ENCODE peak calls at places on chromosomes 13 and 19, in eight cellular contexts. W is dorsolateral prefrontal cortex, R is fibroblast of lung, F is WERI-Rb-1, L is transverse colon, V is brain microvascular endothelial cell, H is tibial nerve, M is IMR-90. I is an unnamed sample.

GRCh38 chr19:12095111-12095790 is 30.7 kb downstream of the ZNF844 start:
- DNase-seq in W (no peak), R (peak), F (no peak), L (no peak), V (no peak), H (no peak), M (peak), I (peak)

GRCh38 chr13:78317030-78317429 is 286.3 kb downstream of the POU4F1 start:
- DNase-seq in W (no peak), R (peak), F (no peak), L (no peak), V (no peak), H (no peak), M (no peak), I (no peak)

GRCh38 chr19:41327499-41328156 is 17.7 kb downstream of the CCDC97 start:
- DNase-seq in W (no peak), R (peak), F (no peak), L (peak), V (no peak), H (no peak), M (peak), I (no peak)

GRCh38 chr19:45348367-45349125 is 8.0 kb downstream of the KLC3 start:
- DNase-seq in W (no peak), R (no peak), F (no peak), L (no peak), V (no peak), H (no peak), M (no peak), I (no peak)

GRCh38 chr19:55677572-55678028 is 2.6 kb downstream of the EPN1 start:
- DNase-seq in W (no peak), R (no peak), F (no peak), L (no peak), V (no peak), H (no peak), M (no peak), I (no peak)

GRCh38 chr13:26019881-26020535 is 31.8 kb downstream of the SHISA2 start:
- DNase-seq in W (no peak), R (peak), F (no peak), L (no peak), V (peak), H (no peak), M (peak), I (peak)

GRCh38 chr13:96091932-96092253 is 2.0 kb downstream of the HS6ST3 start:
- DNase-seq in W (no peak), R (no peak), F (peak), L (no peak), V (no peak), H (no peak), M (no peak), I (no peak)

GRCh38 chr13:99740261-99740979 is 231.1 kb downstream of the ZIC5 start:
- DNase-seq in W (no peak), R (no peak), F (no peak), L (no peak), V (no peak), H (no peak), M (no peak), I (no peak)

GRCh38 chr19:17718467-17718987 is 753 bp upstream of the MAP1S start:
- DNase-seq in W (no peak), R (no peak), F (peak), L (no peak), V (no peak), H (no peak), M (no peak), I (no peak)

GRCh38 chr19:47435883-47436417 is 16.6 kb upstream of the MEIS3 start:
- DNase-seq in W (no peak), R (no peak), F (no peak), L (no peak), V (no peak), H (no peak), M (no peak), I (no peak)

GRCh38 chr13:70747305-70747704 is 639.1 kb upstream of the KLHL1 start:
- DNase-seq in W (no peak), R (no peak), F (peak), L (no peak), V (no peak), H (no peak), M (no peak), I (no peak)

GRCh38 chr13:76889254-76889653 is 3.0 kb upstream of the KCTD12 start:
- DNase-seq in W (no peak), R (no peak), F (no peak), L (no peak), V (no peak), H (no peak), M (no peak), I (no peak)

GRCh38 chr19:47417746-47418594 is 1.4 kb downstream of the MEIS3 start:
- DNase-seq in W (no peak), R (peak), F (no peak), L (no peak), V (no peak), H (no peak), M (peak), I (no peak)

GRCh38 chr13:90055121-90055520 is 1292.4 kb upstream of the MIR17HG start:
- DNase-seq in W (no peak), R (peak), F (no peak), L (no peak), V (no peak), H (no peak), M (no peak), I (no peak)

GRCh38 chr13:105908581-105908980 is 626.9 kb downstream of the EFNB2 start:
- DNase-seq in W (no peak), R (no peak), F (no peak), L (no peak), V (peak), H (no peak), M (no peak), I (no peak)

GRCh38 chr13:23889598-23890224 is 511 bp upstream of the MIPEP start:
- DNase-seq in W (no peak), R (no peak), F (peak), L (no peak), V (no peak), H (no peak), M (no peak), I (no peak)

GRCh38 chr13:73334459-73334858 is 275.7 kb downstream of the KLF5 start:
- DNase-seq in W (no peak), R (no peak), F (no peak), L (no peak), V (no peak), H (no peak), M (no peak), I (no peak)

GRCh38 chr13:93466502-93467036 is 240.0 kb downstream of the GPC6 start:
- DNase-seq in W (no peak), R (peak), F (no peak), L (no peak), V (no peak), H (no peak), M (peak), I (no peak)

GRCh38 chr19:41098762-41099161 is 10.5 kb downstream of the CYP2A13 start:
- DNase-seq in W (no peak), R (no peak), F (no peak), L (no peak), V (no peak), H (no peak), M (no peak), I (no peak)

GRCh38 chr13:98372886-98373285 is 195.8 kb upstream of the RNF113B start:
- DNase-seq in W (no peak), R (peak), F (no peak), L (no peak), V (peak), H (no peak), M (peak), I (peak)

GRCh38 chr13:25879466-25879865 is 172.3 kb downstream of the SHISA2 start:
- DNase-seq in W (no peak), R (no peak), F (no peak), L (no peak), V (no peak), H (no peak), M (no peak), I (no peak)

GRCh38 chr13:50598338-50598737 is 245.2 kb downstream of the DLEU7 start:
- DNase-seq in W (no peak), R (no peak), F (peak), L (no peak), V (no peak), H (no peak), M (no peak), I (no peak)

GRCh38 chr13:112260108-112261055 is 115.8 kb upstream of the SPACA7 start:
- DNase-seq in W (no peak), R (no peak), F (peak), L (no peak), V (no peak), H (no peak), M (no peak), I (no peak)

GRCh38 chr13:97810152-97810551 is 143.3 kb upstream of the IPO5 start:
- DNase-seq in W (no peak), R (peak), F (no peak), L (no peak), V (peak), H (peak), M (peak), I (no peak)

GRCh38 chr13:53921473-53921872 is 892.9 kb downstream of the OLFM4 start:
- DNase-seq in W (no peak), R (no peak), F (no peak), L (no peak), V (no peak), H (no peak), M (no peak), I (no peak)

GRCh38 chr19:49356382-49356781 is 5.8 kb downstream of the TEAD2 start:
- DNase-seq in W (no peak), R (no peak), F (no peak), L (no peak), V (no peak), H (no peak), M (no peak), I (no peak)

GRCh38 chr19:46745521-46746280 is at the start of gene FKRP:
- DNase-seq in W (no peak), R (no peak), F (peak), L (no peak), V (no peak), H (no peak), M (no peak), I (no peak)

GRCh38 chr13:91725646-91726045 is 327.2 kb downstream of the GPC5 start:
- DNase-seq in W (no peak), R (no peak), F (no peak), L (no peak), V (no peak), H (no peak), M (no peak), I (no peak)

GRCh38 chr13:24745861-24746617 is 17.9 kb upstream of the RNF17 start:
- DNase-seq in W (no peak), R (no peak), F (no peak), L (no peak), V (no peak), H (no peak), M (no peak), I (no peak)

GRCh38 chr13:99388334-99388923 is 81.2 kb upstream of the GPR183 start:
- DNase-seq in W (no peak), R (no peak), F (peak), L (no peak), V (no peak), H (no peak), M (no peak), I (no peak)

GRCh38 chr13:42740753-42741152 is 40.6 kb upstream of the FAM216B start:
- DNase-seq in W (no peak), R (no peak), F (no peak), L (peak), V (peak), H (peak), M (no peak), I (no peak)

GRCh38 chr13:49731766-49732165 is 40.5 kb upstream of the EBPL start:
- DNase-seq in W (no peak), R (peak), F (no peak), L (no peak), V (peak), H (no peak), M (peak), I (peak)

GRCh38 chr13:34161829-34162544 is 344.0 kb downstream of the RFC3 start:
- DNase-seq in W (no peak), R (peak), F (peak), L (no peak), V (peak), H (no peak), M (peak), I (peak)

GRCh38 chr19:28425431-28425931 is 787.5 kb downstream of the UQCRFS1 start:
- DNase-seq in W (no peak), R (no peak), F (no peak), L (no peak), V (peak), H (no peak), M (no peak), I (no peak)

GRCh38 chr13:32178763-32179162 is 136.4 kb downstream of the ZAR1L start:
- DNase-seq in W (no peak), R (no peak), F (no peak), L (no peak), V (no peak), H (no peak), M (no peak), I (no peak)

GRCh38 chr13:102286326-102286725 is 115.5 kb downstream of the FGF14 start:
- DNase-seq in W (no peak), R (peak), F (no peak), L (no peak), V (peak), H (no peak), M (peak), I (peak)

GRCh38 chr13:98691360-98691759 is 61.1 kb downstream of the SLC15A1 start:
- DNase-seq in W (no peak), R (no peak), F (no peak), L (no peak), V (no peak), H (no peak), M (no peak), I (no peak)

GRCh38 chr19:8392017-8392591 is 1.9 kb downstream of the RAB11B start:
- DNase-seq in W (peak), R (peak), F (no peak), L (no peak), V (no peak), H (no peak), M (no peak), I (no peak)

GRCh38 chr13:61146571-61146970 is 269.1 kb downstream of the PCDH20 start:
- DNase-seq in W (no peak), R (no peak), F (no peak), L (no peak), V (no peak), H (no peak), M (no peak), I (no peak)
- H3K27ac ChIP-seq in W (no peak), R (no peak), F (no peak), L (no peak), V (no peak), H (no peak), M (no peak), I (no peak)

GRCh38 chr19:15998166-15998565 is 49.4 kb downstream of the OR10H4 start:
- DNase-seq in W (no peak), R (no peak), F (no peak), L (no peak), V (no peak), H (no peak), M (no peak), I (no peak)

GRCh38 chr19:16000024-16000687 is 51.3 kb downstream of the OR10H4 start:
- DNase-seq in W (no peak), R (no peak), F (no peak), L (no peak), V (no peak), H (no peak), M (peak), I (no peak)

GRCh38 chr19:16002985-16003384 is 54.2 kb downstream of the OR10H4 start:
- DNase-seq in W (no peak), R (no peak), F (no peak), L (no peak), V (no peak), H (no peak), M (no peak), I (no peak)

GRCh38 chr19:16002380-16002779 is 53.6 kb downstream of the OR10H4 start:
- DNase-seq in W (no peak), R (peak), F (no peak), L (no peak), V (no peak), H (no peak), M (peak), I (no peak)

DNA sequence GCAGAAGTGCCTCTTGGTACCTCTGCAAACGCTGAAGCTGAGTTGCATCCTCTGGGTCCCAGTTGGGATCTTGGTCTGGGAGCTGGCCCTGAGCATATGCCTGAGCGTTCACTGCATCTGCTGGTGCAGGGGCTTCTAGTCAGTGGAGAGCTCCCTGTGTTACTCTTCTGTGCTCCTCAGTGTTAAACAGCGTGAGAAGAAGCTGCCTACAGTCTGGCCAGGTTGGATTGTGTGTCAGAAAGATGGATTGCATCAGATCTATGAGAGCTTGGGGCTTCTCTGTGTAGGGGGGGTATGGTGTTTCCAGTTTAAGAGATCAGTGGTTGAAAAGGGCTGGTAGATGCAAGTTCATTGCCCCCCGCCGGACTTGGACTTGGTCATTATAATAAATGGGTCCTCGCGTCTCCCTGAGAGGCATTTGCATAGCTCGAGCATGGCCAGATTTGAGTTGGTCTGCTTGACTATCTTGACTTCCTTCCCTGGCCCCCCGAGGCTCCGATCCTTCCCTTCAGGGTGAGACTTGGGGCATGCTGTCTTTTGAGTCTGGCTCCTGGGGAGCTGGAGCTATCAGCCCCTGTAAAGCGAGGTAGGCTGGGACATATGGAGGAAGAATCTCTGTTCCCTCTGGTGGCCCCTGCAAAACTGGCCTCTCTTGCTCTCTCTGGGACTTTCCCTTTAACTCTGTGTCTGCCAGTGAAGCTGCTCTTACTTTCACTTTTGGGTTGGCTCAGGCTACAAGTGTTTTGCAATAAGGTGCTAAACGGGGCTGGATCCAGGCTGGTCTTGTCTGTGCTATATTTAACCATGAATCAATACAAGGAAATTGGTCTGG is 52.9 kb downstream of the OR10H4 start:
- DNase-seq in W (no peak), R (peak), F (no peak), L (peak), V (peak), H (peak), M (peak), I (peak)
- H3K4me3 ChIP-seq in W (peak), R (peak), F (no peak), L (peak), V (peak), H (peak), M (peak), I (peak)

DNA sequence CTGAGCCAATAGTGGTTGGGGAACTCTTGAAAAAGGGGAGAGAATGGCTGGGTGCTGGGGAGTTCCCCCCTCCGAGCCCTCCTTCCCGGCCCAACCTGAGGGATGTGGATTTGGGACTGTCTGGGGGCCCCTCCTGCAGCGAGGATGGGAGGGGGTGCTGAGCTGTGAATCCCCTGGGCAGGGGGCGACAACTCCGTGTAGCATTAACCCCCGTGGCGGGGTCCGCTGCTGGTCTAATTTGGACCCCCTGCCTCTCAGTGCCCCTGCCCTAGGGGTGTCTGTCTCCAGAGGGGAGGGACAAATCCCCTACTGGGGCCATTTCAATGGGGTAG is 9.7 kb downstream of the MIDN start:
- DNase-seq in W (no peak), R (no peak), F (no peak), L (no peak), V (no peak), H (no peak), M (no peak), I (no peak)
- TF ChIP-seq CTCF in W (no peak), R (no peak), F (no peak), L (no peak), V (no peak), H (no peak), M (no peak), I (no peak)

GRCh38 chr19:19064098-19064722 is 416 bp downstream of the SLC25A42 start:
- DNase-seq in W (no peak), R (no peak), F (no peak), L (peak), V (no peak), H (no peak), M (no peak), I (no peak)

GRCh38 chr19:19061491-19061890 is 2.3 kb upstream of the SLC25A42 start:
- DNase-seq in W (no peak), R (no peak), F (no peak), L (no peak), V (no peak), H (no peak), M (no peak), I (no peak)

GRCh38 chr19:19062454-19063182 is 1.2 kb upstream of the SLC25A42 start:
- DNase-seq in W (no peak), R (peak), F (no peak), L (no peak), V (peak), H (no peak), M (peak), I (peak)

GRCh38 chr19:19064811-19065745 is 1.3 kb downstream of the SLC25A42 start:
- DNase-seq in W (no peak), R (no peak), F (peak), L (peak), V (no peak), H (no peak), M (no peak), I (no peak)

GRCh38 chr19:19063183-19064097 is at the start of gene SLC25A42:
- DNase-seq in W (peak), R (peak), F (peak), L (peak), V (peak), H (peak), M (peak), I (peak)
- H3K27ac ChIP-seq in W (peak), R (peak), F (peak), L (peak), V (peak), H (peak), M (peak), I (peak)

DNA sequence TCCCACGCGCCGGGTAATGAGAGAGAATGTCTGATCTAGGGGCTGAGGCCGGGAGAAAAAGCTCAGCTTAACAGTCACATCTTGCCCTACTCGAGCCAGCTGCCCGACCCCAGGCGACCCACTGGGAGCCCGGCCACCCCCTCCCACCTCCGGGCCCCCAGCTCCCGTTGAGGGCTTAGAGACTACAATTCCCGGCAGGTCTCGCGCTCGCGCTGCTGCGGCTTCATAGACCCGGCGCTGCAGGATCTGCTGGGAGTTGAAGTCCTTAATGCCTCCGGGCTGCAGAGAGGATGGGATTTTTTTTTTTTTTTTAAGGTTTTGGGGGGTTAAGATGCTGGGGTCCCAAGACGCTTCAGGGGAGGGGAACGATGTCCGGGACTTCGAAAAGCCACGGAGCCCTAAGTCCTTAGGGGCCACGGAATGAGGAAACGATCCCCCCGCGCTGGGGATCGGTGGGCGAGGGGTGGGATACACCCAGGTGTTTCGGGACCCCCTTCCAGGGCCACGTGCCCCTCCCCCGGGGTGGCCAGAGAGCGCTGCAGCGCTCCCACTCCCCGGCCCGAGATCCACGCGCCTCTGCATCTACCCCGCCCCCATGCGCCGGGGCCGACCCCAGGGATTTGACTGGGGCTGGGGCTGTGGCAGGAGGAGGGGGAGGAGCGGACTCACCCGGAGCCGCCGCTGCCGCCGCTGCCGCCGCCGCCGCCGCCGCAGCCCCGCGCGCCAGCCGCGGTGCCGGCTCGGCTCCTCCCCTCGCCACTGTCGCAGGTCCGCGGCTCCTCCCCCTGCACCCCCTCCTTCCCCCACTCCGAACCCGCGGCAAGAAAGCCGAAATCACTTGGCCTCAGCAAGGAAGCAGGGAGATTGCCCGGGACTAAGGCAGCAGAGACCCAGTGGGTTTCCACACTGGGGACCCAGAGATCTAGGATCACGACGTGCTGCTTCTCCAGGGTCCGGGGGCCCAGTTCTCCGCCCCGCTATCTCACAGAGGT is at the start of gene SYT3:
- DNase-seq in W (peak), R (peak), F (peak), L (peak), V (peak), H (no peak), M (peak), I (no peak)
- H3K4me3 ChIP-seq in W (peak), R (no peak), F (peak), L (peak), V (peak), H (no peak), M (peak), I (peak)

I was measured in AG04450.